ENCODE peak calls at places on chromosomes 5 and 9, in nine cellular contexts. N, W, C, R, U, S, Y, B and M are unnamed samples. For H3K27me3 and H3K36me3, the result is how much of the 10 kb centered on the place peaks cover.

GRCh38 chr5:55924744-55925143 is 70.0 kb downstream of the IL6ST start:
- DNase-seq in W (no peak), N (no peak), C (no peak), S (no peak), B (no peak), Y (no peak), R (no peak), U (no peak), M (no peak)

GRCh38 chr9:88041447-88041846 is 67.1 kb upstream of the CDK20 start:
- DNase-seq in C (no peak), Y (no peak), N (no peak), S (peak), B (peak), U (peak), R (peak), W (no peak), M (peak)

GRCh38 chr5:88805151-88805784 is 77.7 kb downstream of the MEF2C start:
- DNase-seq in W (no peak), N (no peak), C (no peak), Y (no peak), S (no peak), U (no peak), R (no peak), B (no peak), M (no peak)

GRCh38 chr5:96628406-96628805 is 33.8 kb upstream of the CAST start:
- DNase-seq in B (no peak), S (no peak), Y (no peak), N (no peak), R (no peak), C (no peak), W (no peak), U (no peak), M (no peak)

GRCh38 chr5:11072556-11072955 is 311.5 kb upstream of the DAP start:
- DNase-seq in U (no peak), S (no peak), B (no peak), R (no peak), C (no peak), N (no peak), W (no peak), Y (no peak), M (no peak)

GRCh38 chr5:14160116-14160515 is 17.0 kb downstream of the TRIO start:
- DNase-seq in U (no peak), R (no peak), Y (no peak), C (no peak), B (no peak), S (no peak), W (no peak), N (no peak), M (no peak)

GRCh38 chr9:16726718-16727451 is 143.6 kb downstream of the BNC2 start:
- DNase-seq in U (peak), R (no peak), W (no peak), S (peak), C (peak), N (no peak), Y (peak), B (peak), M (peak)

GRCh38 chr9:86700601-86701000 is 246.7 kb downstream of the GAS1 start:
- DNase-seq in C (peak), N (no peak), W (no peak), R (no peak), S (peak), Y (no peak), U (no peak), B (no peak), M (peak)

GRCh38 chr5:72752909-72753308 is 63.6 kb upstream of the TNPO1 start:
- DNase-seq in B (no peak), U (no peak), S (no peak), N (no peak), W (no peak), Y (no peak), C (no peak), R (no peak), M (no peak)

GRCh38 chr5:82911902-82912301 is 165.3 kb downstream of the TMEM167A start:
- DNase-seq in W (no peak), N (no peak), C (peak), U (no peak), Y (no peak), R (no peak), S (peak), B (no peak), M (no peak)

GRCh38 chr5:169547508-169547907 is 36.1 kb upstream of the SPDL1 start:
- DNase-seq in Y (peak), C (no peak), N (no peak), W (no peak), S (peak), R (no peak), B (no peak), U (no peak), M (peak)

GRCh38 chr9:78566521-78566920 is 269.6 kb downstream of the PSAT1 start:
- DNase-seq in R (no peak), Y (no peak), B (no peak), W (no peak), S (peak), C (no peak), U (no peak), N (no peak), M (no peak)

GRCh38 chr9:120338340-120338739 is 241.6 kb downstream of the CDK5RAP2 start:
- DNase-seq in B (no peak), C (no peak), Y (no peak), U (no peak), R (no peak), W (no peak), N (no peak), S (no peak), M (no peak)

GRCh38 chr5:180207593-180207992 is 1.4 kb downstream of the RASGEF1C start:
- DNase-seq in U (peak), C (no peak), B (peak), S (no peak), W (no peak), R (no peak), Y (no peak), N (no peak), M (no peak)

GRCh38 chr5:72456391-72457060 is 50.7 kb downstream of the ZNF366 start:
- DNase-seq in B (no peak), W (no peak), Y (no peak), N (no peak), R (no peak), U (no peak), C (no peak), S (no peak), M (no peak)

GRCh38 chr5:147485046-147485445 is 24.8 kb downstream of the DPYSL3 start:
- DNase-seq in U (no peak), S (peak), B (no peak), R (no peak), Y (no peak), N (no peak), W (no peak), C (no peak), M (peak)

GRCh38 chr5:140310434-140310833 is 7.5 kb upstream of the PFDN1 start:
- DNase-seq in Y (peak), B (no peak), C (no peak), U (no peak), W (no peak), S (peak), N (no peak), R (no peak), M (no peak)

GRCh38 chr5:14417792-14418765 is 163.5 kb upstream of the OTULINL start:
- DNase-seq in Y (no peak), S (no peak), W (no peak), N (no peak), C (no peak), R (no peak), U (no peak), B (no peak), M (peak)

GRCh38 chr5:37814699-37815098 is 25.1 kb downstream of the GDNF start:
- DNase-seq in B (no peak), Y (peak), W (no peak), N (no peak), S (no peak), R (no peak), C (peak), U (no peak), M (peak)

GRCh38 chr5:55969956-55970355 is 24.8 kb downstream of the IL6ST start:
- DNase-seq in N (no peak), U (no peak), S (peak), Y (no peak), C (no peak), W (no peak), R (no peak), B (no peak), M (peak)

GRCh38 chr5:161676109-161676508 is 9.4 kb upstream of the GABRA6 start:
- DNase-seq in R (peak), N (no peak), C (no peak), U (peak), S (no peak), B (peak), W (no peak), Y (peak), M (no peak)

GRCh38 chr5:11497651-11498050 is 406.6 kb downstream of the CTNND2 start:
- DNase-seq in U (no peak), S (no peak), B (no peak), N (no peak), R (no peak), C (no peak), Y (peak), W (no peak), M (no peak)

GRCh38 chr9:90805006-90805993 is 3.7 kb downstream of the SYK start:
- DNase-seq in W (peak), U (no peak), Y (no peak), B (no peak), R (no peak), N (no peak), S (no peak), C (no peak), M (no peak)

DNA sequence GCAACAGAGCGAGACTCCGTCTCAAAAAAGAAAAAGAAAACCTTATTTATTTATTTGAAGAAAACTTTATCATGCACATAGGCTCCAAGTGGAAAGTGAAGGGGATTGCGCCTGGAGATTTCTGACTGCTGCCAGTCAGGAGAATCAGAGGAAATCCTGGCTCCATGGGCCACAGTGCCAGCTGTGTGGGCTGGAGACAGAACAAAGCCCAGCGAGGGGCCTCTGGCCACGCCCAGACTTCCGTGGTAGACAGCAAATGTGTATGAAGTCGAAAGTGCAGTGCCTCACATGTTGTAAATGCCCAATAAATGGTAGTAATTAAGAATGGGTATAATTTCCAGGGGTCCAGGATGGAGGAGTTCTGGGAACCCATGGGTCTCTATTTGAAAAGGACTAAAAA is 75.8 kb upstream of the WWC1 start:
- DNase-seq in W (no peak), N (no peak), C (no peak), Y (no peak), S (no peak), R (no peak), B (peak), U (peak), M (no peak)
- H3K27me3 ChIP-seq in W (under half), N (under half), C (under half), Y (half or more), S (under half), R (under half), B (under half), U (under half), M (under half)

DNA sequence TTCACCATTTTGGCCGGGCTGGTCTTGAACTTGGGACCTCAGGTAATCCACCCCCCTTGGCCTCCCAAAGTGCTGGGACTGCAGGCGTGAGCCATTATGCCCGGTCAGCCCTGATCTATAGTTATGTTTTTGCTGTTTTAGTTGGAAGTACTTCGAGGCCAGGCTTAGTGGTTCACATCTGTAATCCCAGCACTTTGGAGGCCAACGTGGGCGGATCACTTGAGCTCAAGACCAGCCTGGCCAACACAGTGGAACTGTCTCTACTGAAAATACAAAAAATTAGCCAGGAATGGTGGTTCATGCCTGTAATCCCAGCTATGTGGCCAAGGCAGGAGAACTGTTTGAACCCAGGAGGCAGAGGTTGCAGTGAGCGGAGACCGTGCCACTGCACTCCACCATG is 2.0 kb downstream of the HSPA9 start:
- DNase-seq in S (no peak), U (no peak), Y (no peak), R (no peak), C (no peak), W (no peak), B (no peak), N (no peak), M (no peak)
- H3K36me3 ChIP-seq in S (under half), U (half or more), Y (under half), R (half or more), C (under half), W (half or more), B (under half), N (under half), M (under half)

DNA sequence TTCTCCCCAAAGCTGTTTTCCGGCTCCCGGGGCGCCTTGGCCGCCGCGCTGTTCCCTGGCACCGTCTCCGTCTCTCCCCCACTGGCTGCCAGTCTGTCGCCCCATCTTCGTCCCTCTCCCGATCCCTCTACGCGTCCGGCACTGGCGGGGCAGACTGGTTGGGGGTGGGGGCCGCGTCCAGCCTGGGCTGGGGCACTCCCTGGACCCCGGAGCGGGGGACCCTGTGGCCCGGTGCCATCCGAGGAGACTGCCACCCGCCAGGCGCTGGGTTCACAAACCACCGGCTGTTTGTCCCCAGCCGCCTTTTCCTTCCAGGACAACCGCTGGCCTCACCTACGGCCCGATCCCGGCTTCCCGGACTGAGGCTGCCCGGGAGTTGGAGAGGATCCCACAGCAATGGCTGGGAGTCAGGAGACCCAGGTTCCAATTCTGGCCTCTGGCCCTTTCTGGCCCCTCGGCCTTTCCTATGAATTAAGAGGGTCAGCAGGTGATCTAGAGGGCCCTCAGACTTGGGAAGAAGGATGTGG is 1.0 kb upstream of the FIBCD1 start:
- DNase-seq in R (no peak), U (peak), C (no peak), S (no peak), Y (no peak), N (no peak), W (peak), B (peak), M (no peak)
- TF ChIP-seq EZH2 in R (no peak), U (peak), C (no peak), S (peak), Y (no peak), N (no peak), W (no peak), B (peak), M (no peak)

GRCh38 chr5:144404021-144404420 is 233.3 kb downstream of the KCTD16 start:
- DNase-seq in Y (no peak), S (no peak), N (no peak), U (peak), W (no peak), B (no peak), C (no peak), R (no peak), M (no peak)
- H3K27me3 ChIP-seq in Y (under half), S (under half), N (under half), U (under half), W (under half), B (under half), C (under half), R (under half), M (under half)

DNA sequence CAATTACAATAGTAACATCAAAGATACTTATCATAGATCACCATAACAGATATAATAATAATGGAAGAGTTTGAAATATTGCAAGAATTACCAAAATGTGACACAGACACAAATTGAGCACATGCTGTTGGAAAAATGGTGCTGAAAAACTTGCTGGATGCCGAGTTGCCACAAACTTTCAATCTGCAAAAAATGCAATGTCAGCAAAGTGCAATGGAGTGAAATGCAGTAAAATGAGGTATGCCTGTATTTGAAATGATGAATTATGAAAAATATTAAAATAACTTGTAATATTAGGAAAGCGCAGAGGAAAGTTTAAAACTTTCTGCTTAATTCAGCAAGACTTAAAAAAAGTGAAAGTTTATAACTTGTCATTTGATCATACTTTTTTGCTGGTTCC is 12.0 kb upstream of the PCBD2 start:
- DNase-seq in B (no peak), N (no peak), C (no peak), Y (no peak), W (no peak), U (no peak), S (no peak), R (no peak), M (no peak)
- H3K36me3 ChIP-seq in B (under half), N (under half), C (under half), Y (under half), W (under half), U (under half), S (under half), R (half or more), M (under half)

GRCh38 chr5:135031146-135031812 is 2.7 kb downstream of the PITX1 start:
- DNase-seq in W (no peak), Y (no peak), U (peak), C (no peak), B (peak), S (no peak), R (no peak), N (no peak), M (peak)
- TF ChIP-seq EZH2 in W (no peak), Y (no peak), U (peak), C (peak), B (peak), S (no peak), R (no peak), N (no peak), M (peak)

DNA sequence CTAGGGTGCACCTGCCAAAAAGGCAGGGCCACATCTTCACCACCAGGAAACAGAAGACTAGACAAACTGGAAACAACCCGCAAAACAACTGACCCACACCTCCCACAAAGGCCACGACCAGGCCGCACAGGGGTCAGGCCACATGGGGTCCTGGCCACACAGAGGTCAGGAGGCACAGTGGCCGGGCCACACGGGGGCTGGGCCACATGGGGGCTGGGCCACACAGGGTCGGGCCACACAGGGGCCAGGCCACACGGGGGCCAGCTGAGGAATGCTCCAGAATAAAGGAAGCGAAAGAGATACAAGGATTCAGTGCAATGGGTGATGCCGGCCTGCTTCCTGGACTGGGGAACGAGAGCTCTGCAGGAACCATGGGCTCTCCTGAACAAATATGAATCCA is 91.6 kb downstream of the OLFM1 start:
- DNase-seq in U (no peak), R (no peak), B (no peak), S (no peak), C (no peak), Y (no peak), N (no peak), W (no peak), M (no peak)
- H3K27me3 ChIP-seq in U (under half), R (under half), B (under half), S (under half), C (under half), Y (under half), N (under half), W (half or more), M (under half)